ENCODE peak calls at places on chromosomes 4 and X, in eight cellular contexts. C, I, R, K, X, Q, L and N are unnamed samples.

GRCh38 chr4:189022441-189023035 is 883.3 kb downstream of the TRIML1 start:
- DNase-seq in Q (peak), K (no peak), X (no peak), I (no peak), R (no peak), C (peak), L (peak), N (no peak)

GRCh38 chr4:43243433-43244116 is 351.1 kb downstream of the GRXCR1 start:
- DNase-seq in L (no peak), C (no peak), I (no peak), X (no peak), Q (no peak), R (no peak), K (no peak), N (no peak)

GRCh38 chr4:78336093-78336943 is 215.3 kb upstream of the ANXA3 start:
- DNase-seq in C (no peak), Q (peak), L (peak), K (peak), R (no peak), X (no peak), I (peak), N (no peak)

GRCh38 chr4:56655209-56655626 is 25.9 kb downstream of the HOPX start:
- DNase-seq in C (no peak), X (no peak), I (peak), L (no peak), R (peak), Q (peak), K (no peak), N (peak)

GRCh38 chr4:4574792-4575191 is 32.9 kb upstream of the STX18 start:
- DNase-seq in Q (peak), X (peak), C (no peak), R (no peak), K (peak), L (peak), I (peak), N (no peak)

GRCh38 chr4:118920247-118920646 is 31.6 kb downstream of the SYNPO2 start:
- DNase-seq in Q (peak), L (no peak), I (no peak), K (peak), X (no peak), C (no peak), R (no peak), N (no peak)

GRCh38 chr4:113043591-113043990 is 5.9 kb upstream of the ANK2 start:
- DNase-seq in K (no peak), X (no peak), L (no peak), R (no peak), I (no peak), Q (no peak), C (peak), N (no peak)

GRCh38 chr4:123352966-123353365 is 43.6 kb upstream of the SPRY1 start:
- DNase-seq in C (no peak), I (no peak), L (no peak), X (no peak), R (no peak), K (no peak), Q (no peak), N (no peak)

GRCh38 chrX:119481218-119481875 is 13.1 kb downstream of the SLC25A5 start:
- DNase-seq in X (no peak), I (peak), R (no peak), L (no peak), C (no peak), K (no peak), Q (no peak), N (no peak)

GRCh38 chr4:159455675-159456235 is 352.9 kb downstream of the RAPGEF2 start:
- DNase-seq in R (peak), X (no peak), L (peak), K (peak), I (peak), Q (peak), C (peak), N (peak)

GRCh38 chr4:110510955-110511544 is 35.1 kb downstream of the ENPEP start:
- DNase-seq in K (peak), X (peak), Q (peak), I (no peak), L (peak), R (no peak), C (peak), N (peak)

GRCh38 chrX:55841962-55842752 is 124.6 kb downstream of the RRAGB start:
- DNase-seq in K (no peak), C (no peak), R (no peak), I (no peak), X (no peak), Q (no peak), L (no peak), N (no peak)

GRCh38 chr4:153705743-153706468 is 21.8 kb downstream of the TLR2 start:
- DNase-seq in C (no peak), X (no peak), R (no peak), I (no peak), Q (no peak), K (no peak), L (no peak), N (no peak)

GRCh38 chrX:9356846-9357245 is 108.0 kb upstream of the TBL1X start:
- DNase-seq in R (no peak), C (peak), K (no peak), I (no peak), X (no peak), Q (no peak), L (no peak), N (no peak)

GRCh38 chrX:132467029-132467428 is 21.8 kb downstream of the MBNL3 start:
- DNase-seq in R (no peak), C (no peak), Q (no peak), I (no peak), K (peak), L (peak), X (no peak), N (no peak)

GRCh38 chr4:176270669-176271068 is 1.6 kb upstream of the ASB5 start:
- DNase-seq in C (peak), R (no peak), K (peak), Q (peak), X (peak), L (peak), I (no peak), N (peak)

GRCh38 chrX:118519411-118520205 is 24.0 kb downstream of the DOCK11 start:
- DNase-seq in L (peak), I (no peak), C (peak), X (peak), Q (no peak), K (peak), R (no peak), N (no peak)

GRCh38 chr4:54657556-54658313 is at the start of gene KIT:
- DNase-seq in Q (peak), L (no peak), X (no peak), I (peak), K (peak), C (no peak), R (peak), N (peak)

GRCh38 chrX:9681422-9681821 is 84.2 kb downstream of the GPR143 start:
- DNase-seq in L (peak), C (peak), Q (no peak), R (no peak), X (no peak), K (peak), I (no peak), N (peak)

GRCh38 chr4:136400829-136401228 is 1131.5 kb downstream of the PCDH18 start:
- DNase-seq in Q (no peak), K (peak), X (no peak), R (no peak), L (no peak), I (no peak), C (no peak), N (no peak)

GRCh38 chr4:136036744-136037143 is 1495.5 kb downstream of the PCDH18 start:
- DNase-seq in C (peak), Q (peak), K (peak), X (peak), R (no peak), I (no peak), L (peak), N (peak)

GRCh38 chr4:4942658-4943057 is 76.6 kb downstream of the CYTL1 start:
- DNase-seq in R (no peak), I (no peak), L (no peak), C (no peak), X (no peak), K (no peak), Q (no peak), N (no peak)

GRCh38 chr4:48254381-48255072 is 15.1 kb downstream of the TEC start:
- DNase-seq in L (no peak), K (peak), R (no peak), I (peak), Q (no peak), X (peak), C (peak), N (no peak)

GRCh38 chrX:153564047-153564606 is 34.8 kb downstream of the CCNQ start:
- DNase-seq in I (no peak), R (no peak), K (peak), Q (peak), L (no peak), X (no peak), C (no peak), N (no peak)

GRCh38 chrX:729583-730409 is 99.2 kb downstream of the SHOX start:
- DNase-seq in I (no peak), L (no peak), K (no peak), Q (no peak), C (no peak), R (no peak), X (no peak), N (no peak)

GRCh38 chr4:48162162-48162561 is 28.1 kb upstream of the TXK start:
- DNase-seq in C (peak), R (no peak), X (no peak), I (no peak), L (peak), K (peak), Q (no peak), N (no peak)

GRCh38 chrX:154409222-154409871 is at the start of gene DNASE1L1:
- DNase-seq in K (peak), R (peak), I (peak), C (peak), X (peak), L (peak), Q (peak), N (peak)

GRCh38 chrX:83469551-83469950 is 38.5 kb upstream of the POU3F4 start:
- DNase-seq in Q (peak), C (peak), X (no peak), I (peak), K (peak), R (peak), L (peak), N (no peak)

GRCh38 chr4:17670423-17670822 is 56.0 kb downstream of the MED28 start:
- DNase-seq in C (no peak), K (no peak), X (no peak), L (no peak), I (no peak), R (no peak), Q (no peak), N (no peak)

GRCh38 chr4:3524349-3524748 is 7.9 kb downstream of the LRPAP1 start:
- DNase-seq in Q (no peak), L (no peak), C (no peak), X (no peak), R (peak), I (no peak), K (no peak), N (no peak)

GRCh38 chr4:69760455-69760854 is at the start of gene SULT1B1:
- DNase-seq in L (peak), Q (peak), C (peak), I (no peak), R (no peak), X (peak), K (peak), N (no peak)

GRCh38 chr4:185912779-185913178 is 100.8 kb upstream of the SORBS2 start:
- DNase-seq in Q (no peak), L (peak), I (no peak), X (no peak), C (no peak), K (peak), R (no peak), N (peak)

GRCh38 chr4:15198070-15198727 is 195.9 kb downstream of the CPEB2 start:
- DNase-seq in R (peak), I (no peak), X (no peak), K (peak), Q (no peak), C (no peak), L (no peak), N (no peak)

GRCh38 chr4:177964061-177964460 is 521.8 kb upstream of the AGA start:
- DNase-seq in L (peak), C (peak), Q (no peak), X (no peak), I (no peak), R (no peak), K (no peak), N (peak)

GRCh38 chr4:76576824-76577223 is 141.8 kb downstream of the SHROOM3 start:
- DNase-seq in X (no peak), I (no peak), K (no peak), C (no peak), R (no peak), L (no peak), Q (no peak), N (no peak)

GRCh38 chrX:54695816-54696487 is 102.1 kb downstream of the ITIH6 start:
- DNase-seq in L (no peak), C (no peak), Q (no peak), K (no peak), X (no peak), I (no peak), R (no peak), N (no peak)

GRCh38 chrX:72130156-72130761 is 1.5 kb downstream of the RTL5 start:
- DNase-seq in Q (no peak), C (no peak), R (no peak), I (no peak), K (no peak), X (no peak), L (no peak), N (no peak)

GRCh38 chr4:1511441-1512041 is 105.3 kb upstream of the NKX1-1 start:
- DNase-seq in X (peak), I (peak), Q (no peak), C (peak), R (peak), K (peak), L (peak), N (peak)

GRCh38 chrX:129823523-129823922 is 20.2 kb downstream of the ZDHHC9 start:
- DNase-seq in R (no peak), I (no peak), L (no peak), K (no peak), C (no peak), X (no peak), Q (no peak), N (no peak)